ENCODE peak calls at places on chromosomes 7 and 10, in nine cellular contexts. H, K, O, V, I, Q, Y, S and J are unnamed samples.

GRCh38 chr7:90407484-90407821 is 4.2 kb downstream of the CLDN12 start:
- DNase-seq in V (no peak), S (no peak), I (no peak), Y (no peak), O (no peak), Q (no peak), H (no peak), K (no peak), J (no peak)

GRCh38 chr7:5443678-5444077 is 20.0 kb upstream of the TNRC18 start:
- DNase-seq in K (no peak), H (no peak), S (no peak), V (no peak), Q (no peak), I (no peak), O (no peak), Y (no peak), J (no peak)

GRCh38 chr7:157140118-157140905 is 1.6 kb downstream of the UBE3C start:
- DNase-seq in Q (peak), O (no peak), H (no peak), Y (no peak), K (no peak), V (no peak), I (no peak), S (no peak), J (no peak)

GRCh38 chr7:434891-435486 is 84.7 kb downstream of the PDGFA start:
- DNase-seq in S (no peak), Y (no peak), I (peak), Q (no peak), V (no peak), K (no peak), H (no peak), O (no peak), J (no peak)

GRCh38 chr10:119031496-119032059 is 2.1 kb downstream of the NANOS1 start:
- DNase-seq in Q (no peak), I (no peak), S (no peak), V (no peak), O (no peak), H (no peak), K (no peak), Y (no peak), J (no peak)

GRCh38 chr7:127983804-127984332 is 47.4 kb downstream of the LRRC4 start:
- DNase-seq in Q (no peak), V (no peak), Y (peak), K (peak), I (no peak), O (no peak), H (no peak), S (no peak), J (no peak)

GRCh38 chr7:106071356-106071998 is 40.6 kb downstream of the SYPL1 start:
- DNase-seq in I (no peak), Y (no peak), Q (peak), V (peak), H (no peak), O (no peak), S (peak), K (no peak), J (no peak)

GRCh38 chr7:47801423-47801822 is 146.8 kb downstream of the PKD1L1 start:
- DNase-seq in Q (no peak), Y (no peak), O (no peak), V (no peak), H (no peak), K (no peak), I (no peak), S (no peak), J (no peak)

GRCh38 chr10:8061274-8062211 is 7.1 kb downstream of the GATA3 start:
- DNase-seq in Q (peak), I (no peak), O (no peak), K (no peak), Y (no peak), V (no peak), S (no peak), H (no peak), J (no peak)

GRCh38 chr10:86298501-86299001 is 68.0 kb downstream of the GRID1 start:
- DNase-seq in I (peak), S (peak), H (no peak), V (peak), Q (no peak), K (no peak), O (no peak), Y (no peak), J (no peak)

GRCh38 chr7:20062932-20063331 is 154.3 kb downstream of the MACC1 start:
- DNase-seq in V (no peak), I (no peak), O (no peak), Y (no peak), Q (no peak), K (no peak), H (no peak), S (no peak), J (no peak)

GRCh38 chr7:37354661-37355131 is 94.0 kb downstream of the ELMO1 start:
- DNase-seq in I (no peak), Y (peak), V (no peak), O (peak), K (no peak), Q (peak), H (no peak), S (no peak), J (no peak)

GRCh38 chr7:53418834-53419482 is 383.5 kb downstream of the POM121L12 start:
- DNase-seq in O (no peak), S (no peak), Y (no peak), Q (no peak), V (no peak), H (no peak), K (no peak), I (no peak), J (no peak)

GRCh38 chr7:80584778-80585177 is 53.7 kb upstream of the CD36 start:
- DNase-seq in S (no peak), O (no peak), Q (no peak), Y (no peak), H (no peak), K (no peak), I (no peak), V (peak), J (no peak)

GRCh38 chr7:110839866-110840265 is 251.1 kb upstream of the LRRN3 start:
- DNase-seq in Q (no peak), V (no peak), Y (peak), O (no peak), K (no peak), S (no peak), I (no peak), H (no peak), J (no peak)
- TF ChIP-seq CTCF in Q (no peak), V (no peak), Y (peak), O (no peak), K (peak), S (no peak), I (peak), H (peak), J (no peak)

GRCh38 chr10:4316166-4316810 is 509.7 kb upstream of the AKR1E2 start:
- DNase-seq in K (peak), O (peak), V (no peak), I (no peak), Y (peak), Q (no peak), H (no peak), S (no peak), J (no peak)
- TF ChIP-seq CTCF in K (no peak), O (peak), V (no peak), I (no peak), Y (peak), Q (no peak), H (no peak), S (no peak), J (no peak)

GRCh38 chr10:60101821-60102220 is 195.5 kb upstream of the CCDC6 start:
- DNase-seq in I (no peak), Y (no peak), K (no peak), V (no peak), H (no peak), O (no peak), Q (no peak), S (no peak), J (no peak)
- TF ChIP-seq CTCF in I (peak), Y (no peak), K (no peak), V (no peak), H (no peak), O (no peak), Q (no peak), S (no peak), J (no peak)

DNA sequence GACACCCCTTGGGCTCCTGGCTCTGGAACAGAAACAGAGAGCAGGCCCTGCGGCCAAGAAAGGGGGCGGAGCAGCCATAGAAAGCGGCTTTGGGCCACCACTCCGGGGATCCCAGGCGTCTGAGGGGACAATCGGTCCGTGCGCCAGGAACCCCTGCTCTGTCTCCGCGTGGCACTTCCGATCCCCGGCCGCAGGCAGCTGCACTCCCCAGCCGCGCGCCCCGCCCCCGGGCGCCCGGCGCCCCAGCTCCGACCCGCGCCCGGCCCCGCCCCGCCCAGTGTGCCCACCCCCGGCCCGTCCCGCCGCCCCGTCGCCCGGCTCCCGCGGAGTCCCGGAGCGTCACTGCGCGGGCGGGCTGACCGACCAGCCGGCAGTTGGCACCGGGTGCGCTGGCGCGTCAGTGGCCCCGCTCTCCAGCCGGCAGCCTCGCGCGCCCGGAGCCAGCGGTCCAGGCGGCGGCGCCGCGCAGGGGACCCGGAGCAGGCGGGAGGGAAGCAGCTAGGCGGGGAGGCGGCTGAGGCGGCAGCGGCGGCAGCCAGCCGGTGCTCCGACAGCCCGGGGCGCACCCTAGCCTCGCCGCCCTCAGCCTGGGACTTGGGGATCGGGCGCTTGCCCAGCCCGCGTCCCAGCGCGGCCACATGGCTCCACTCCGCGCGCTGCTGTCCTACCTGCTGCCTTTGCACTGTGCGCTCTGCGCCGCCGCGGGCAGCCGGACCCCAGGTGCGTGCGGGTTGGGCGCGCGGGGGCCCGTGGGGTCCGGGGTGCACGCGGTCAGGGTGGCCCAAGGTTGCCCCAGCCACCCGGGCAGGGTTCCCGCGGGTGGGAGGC is at the start of gene ADAMTS14:
- DNase-seq in Q (no peak), H (peak), S (no peak), K (no peak), Y (peak), I (peak), V (no peak), O (peak), J (no peak)
- TF ChIP-seq CTCF in Q (no peak), H (peak), S (no peak), K (no peak), Y (no peak), I (no peak), V (no peak), O (no peak), J (no peak)

GRCh38 chr7:43456200-43456599 is 126.7 kb upstream of the STK17A start:
- DNase-seq in O (no peak), Y (no peak), V (no peak), I (no peak), S (no peak), K (no peak), H (no peak), Q (no peak), J (no peak)
- TF ChIP-seq CTCF in O (no peak), Y (peak), V (no peak), I (peak), S (no peak), K (no peak), H (no peak), Q (no peak), J (no peak)

GRCh38 chr10:77890097-77890496 is 36.5 kb downstream of the DLG5 start:
- DNase-seq in O (no peak), S (no peak), H (peak), K (no peak), Y (no peak), I (peak), Q (no peak), V (no peak), J (no peak)
- TF ChIP-seq CTCF in O (no peak), S (no peak), H (peak), K (peak), Y (no peak), I (peak), Q (no peak), V (no peak), J (peak)

DNA sequence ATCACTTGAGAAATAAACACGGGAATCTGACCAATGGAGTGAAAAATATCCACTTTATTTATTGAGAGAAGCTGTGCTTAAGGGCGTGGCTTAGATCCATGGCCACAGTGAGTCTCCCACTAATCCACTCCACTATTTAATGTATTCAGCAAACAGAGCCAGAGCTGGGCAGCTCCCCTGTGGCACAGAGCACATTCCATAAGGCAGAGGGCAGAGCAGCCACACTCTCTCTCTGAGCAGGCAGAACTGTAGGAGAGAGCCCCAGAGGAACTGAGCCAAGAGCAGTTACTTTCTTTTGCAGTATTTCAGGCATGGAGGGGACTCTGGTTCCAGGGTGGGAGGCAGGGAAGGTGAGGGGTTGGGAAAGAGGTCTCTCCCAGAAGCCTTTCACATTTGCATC is 106.0 kb downstream of the GALNT17 start:
- DNase-seq in H (no peak), O (no peak), I (peak), Q (no peak), S (no peak), K (no peak), V (no peak), Y (no peak), J (no peak)
- TF ChIP-seq CTCF in H (no peak), O (peak), I (peak), Q (no peak), S (no peak), K (no peak), V (no peak), Y (no peak), J (peak)

DNA sequence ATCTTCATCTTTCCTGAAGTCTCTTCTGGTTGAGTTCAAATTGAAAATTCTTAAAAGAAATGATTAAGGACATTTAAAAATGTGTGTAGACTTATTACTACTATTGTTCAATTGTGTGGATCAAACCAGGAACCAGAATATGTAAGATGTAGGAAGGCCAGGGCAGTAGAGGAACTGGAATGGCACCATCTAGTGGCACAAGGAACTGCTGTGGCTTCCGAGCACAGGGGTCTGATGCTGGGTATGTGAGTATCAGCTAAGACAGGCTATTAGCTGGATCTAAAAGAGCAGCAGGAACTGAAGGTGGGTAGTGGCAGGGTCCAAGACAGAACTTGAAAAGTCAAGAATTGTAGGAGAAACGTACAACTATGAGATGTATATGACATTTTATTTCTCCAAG is 247.3 kb downstream of the SEMA3A start:
- DNase-seq in V (no peak), K (no peak), I (peak), Y (no peak), H (peak), S (no peak), O (no peak), Q (peak), J (no peak)
- TF ChIP-seq CTCF in V (no peak), K (peak), I (peak), Y (peak), H (peak), S (no peak), O (no peak), Q (peak), J (peak)

DNA sequence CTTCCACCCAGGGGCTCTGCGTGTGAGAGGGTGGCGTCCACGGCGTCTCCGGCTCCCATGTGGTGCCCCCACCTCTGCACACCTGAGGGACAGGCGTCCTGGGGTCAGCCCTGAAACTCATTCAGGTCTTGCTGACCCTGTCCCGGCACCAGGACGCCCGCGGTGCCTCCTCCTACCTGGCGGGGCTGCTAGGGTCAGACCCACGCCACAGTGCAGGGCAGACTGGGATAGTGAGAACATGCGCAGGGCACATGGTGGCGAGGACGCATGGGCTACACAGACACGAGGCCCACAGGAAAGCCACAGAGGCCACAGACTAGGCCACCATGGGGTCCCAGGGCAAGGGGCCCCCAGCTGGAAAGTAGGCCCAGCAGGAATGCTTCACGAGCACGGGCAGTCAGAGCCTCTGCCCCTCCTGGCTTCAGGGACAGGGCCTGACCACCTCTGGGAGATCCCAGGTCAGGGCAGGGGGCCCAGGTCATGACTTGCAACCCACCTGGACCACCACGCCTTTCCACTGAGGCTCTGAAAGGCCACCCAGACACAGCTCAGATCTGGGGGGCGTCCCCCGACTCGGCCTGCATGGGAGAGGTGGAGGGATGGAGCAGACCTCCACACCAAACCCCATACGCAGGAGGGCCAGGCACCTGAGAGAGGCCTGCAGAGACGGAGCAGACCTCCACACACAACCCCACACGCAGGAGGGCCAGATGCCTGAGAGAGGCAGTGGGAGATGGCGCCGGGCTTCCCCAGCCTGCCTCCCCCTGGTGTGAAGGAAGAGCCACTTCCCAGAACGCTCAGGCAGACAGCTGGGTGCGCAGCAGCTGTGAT is 188.6 kb downstream of the ELFN1 start:
- DNase-seq in V (no peak), K (no peak), Q (no peak), Y (no peak), O (peak), I (no peak), H (no peak), S (no peak), J (no peak)
- TF ChIP-seq CTCF in V (no peak), K (no peak), Q (no peak), Y (no peak), O (no peak), I (no peak), H (no peak), S (no peak), J (no peak)

DNA sequence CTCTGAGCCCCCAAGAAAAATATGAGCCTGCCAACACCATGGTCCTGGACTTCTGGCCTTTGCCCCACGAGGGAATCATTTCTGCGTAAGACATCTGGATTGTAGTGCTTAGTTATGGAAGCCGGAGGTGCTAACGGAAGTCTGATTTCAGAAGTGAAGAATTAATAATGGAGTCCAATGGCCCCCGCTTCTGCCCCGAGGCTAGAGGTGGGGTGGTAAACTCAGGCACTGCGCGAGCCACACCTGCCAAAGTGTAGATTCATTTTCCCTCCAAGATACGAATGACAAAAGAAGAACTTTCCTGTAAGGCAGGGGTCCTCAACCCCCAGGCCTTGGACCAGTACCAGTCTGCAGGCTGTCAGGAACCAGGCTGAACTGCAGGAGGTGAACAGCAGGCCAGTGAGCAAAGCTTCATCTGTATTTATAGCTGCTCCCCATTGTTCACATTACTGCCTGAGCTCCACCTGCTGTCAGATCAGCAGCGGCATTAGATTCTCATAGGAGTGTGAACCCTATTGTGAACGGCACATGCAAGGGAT is 22.3 kb downstream of the CNPY1 start:
- DNase-seq in O (no peak), S (no peak), K (no peak), Y (no peak), I (no peak), Q (no peak), H (no peak), V (no peak), J (no peak)
- TF ChIP-seq CTCF in O (no peak), S (no peak), K (no peak), Y (no peak), I (no peak), Q (no peak), H (no peak), V (no peak), J (no peak)